ENCODE peak calls at places on chromosomes 13 and 19, in five cellular contexts. One of them, this sample, is unnamed. For H3K4me1, the result is how much of the 10 kb centered on the place peaks cover.

GRCh38 chr19:32580353-32580900 is 563 bp upstream of the PDCD5 start:
- ATAC-seq in upper lobe of left lung: peak
- ATAC-seq in HCT116: peak
- ATAC-seq in GM23338: peak
- ATAC-seq in Panc1: peak
- ATAC-seq in this sample: peak

GRCh38 chr13:26967119-26968038 is 204.2 kb downstream of the USP12 start:
- ATAC-seq in upper lobe of left lung: no peak
- ATAC-seq in HCT116: no peak
- ATAC-seq in GM23338: no peak
- ATAC-seq in Panc1: no peak
- ATAC-seq in this sample: no peak

GRCh38 chr13:22793598-22794134 is 387.1 kb upstream of the SGCG start:
- ATAC-seq in upper lobe of left lung: no peak
- ATAC-seq in HCT116: peak
- ATAC-seq in GM23338: peak
- ATAC-seq in Panc1: no peak
- ATAC-seq in this sample: no peak

GRCh38 chr13:48842316-48842715 is 133.4 kb upstream of the FNDC3A start:
- ATAC-seq in upper lobe of left lung: no peak
- ATAC-seq in HCT116: no peak
- ATAC-seq in GM23338: no peak
- ATAC-seq in Panc1: no peak
- ATAC-seq in this sample: no peak

GRCh38 chr13:48750588-48751383 is 97.1 kb downstream of the CYSLTR2 start:
- ATAC-seq in upper lobe of left lung: peak
- ATAC-seq in HCT116: no peak
- ATAC-seq in GM23338: no peak
- ATAC-seq in Panc1: no peak
- ATAC-seq in this sample: peak

GRCh38 chr19:6945733-6946132 is 58.4 kb downstream of the ADGRE1 start:
- ATAC-seq in upper lobe of left lung: no peak
- ATAC-seq in HCT116: no peak
- ATAC-seq in GM23338: no peak
- ATAC-seq in Panc1: no peak
- ATAC-seq in this sample: no peak

GRCh38 chr19:17520865-17521264 is 9.4 kb downstream of the PGLS start:
- ATAC-seq in upper lobe of left lung: no peak
- ATAC-seq in HCT116: no peak
- ATAC-seq in GM23338: peak
- ATAC-seq in Panc1: no peak
- ATAC-seq in this sample: no peak

GRCh38 chr19:57914517-57914916 is 1.9 kb downstream of the ZNF417 start:
- ATAC-seq in upper lobe of left lung: no peak
- ATAC-seq in HCT116: no peak
- ATAC-seq in GM23338: no peak
- ATAC-seq in Panc1: no peak
- ATAC-seq in this sample: no peak

GRCh38 chr19:9869008-9869617 is 34.0 kb downstream of the PIN1 start:
- ATAC-seq in upper lobe of left lung: no peak
- ATAC-seq in HCT116: no peak
- ATAC-seq in GM23338: no peak
- ATAC-seq in Panc1: no peak
- ATAC-seq in this sample: no peak

GRCh38 chr19:13850910-13851753 is 25.8 kb upstream of the NANOS3 start:
- ATAC-seq in upper lobe of left lung: peak
- ATAC-seq in HCT116: peak
- ATAC-seq in GM23338: no peak
- ATAC-seq in Panc1: peak
- ATAC-seq in this sample: peak

GRCh38 chr13:97328222-97328790 is 105.7 kb upstream of the RAP2A start:
- ATAC-seq in upper lobe of left lung: peak
- ATAC-seq in HCT116: peak
- ATAC-seq in GM23338: peak
- ATAC-seq in Panc1: peak
- ATAC-seq in this sample: peak

GRCh38 chr19:17686027-17686511 is 2.1 kb downstream of the UNC13A start:
- ATAC-seq in upper lobe of left lung: no peak
- ATAC-seq in HCT116: peak
- ATAC-seq in GM23338: peak
- ATAC-seq in Panc1: no peak
- ATAC-seq in this sample: no peak

GRCh38 chr19:10191347-10191746 is 3.4 kb downstream of the DNMT1 start:
- ATAC-seq in upper lobe of left lung: no peak
- ATAC-seq in HCT116: no peak
- ATAC-seq in GM23338: no peak
- ATAC-seq in Panc1: no peak
- ATAC-seq in this sample: peak

GRCh38 chr19:31312004-31312403 is 37.2 kb downstream of the TSHZ3 start:
- ATAC-seq in upper lobe of left lung: peak
- ATAC-seq in HCT116: no peak
- ATAC-seq in GM23338: no peak
- ATAC-seq in Panc1: no peak
- ATAC-seq in this sample: no peak

GRCh38 chr13:95388420-95389079 is 87.3 kb upstream of the ABCC4 start:
- ATAC-seq in upper lobe of left lung: no peak
- ATAC-seq in HCT116: no peak
- ATAC-seq in GM23338: no peak
- ATAC-seq in Panc1: no peak
- ATAC-seq in this sample: no peak

GRCh38 chr13:114115796-114116195 is 16.6 kb downstream of the RASA3 start:
- ATAC-seq in upper lobe of left lung: no peak
- ATAC-seq in HCT116: no peak
- ATAC-seq in GM23338: no peak
- ATAC-seq in Panc1: no peak
- ATAC-seq in this sample: no peak
- H3K4me1 ChIP-seq in upper lobe of left lung: under half
- H3K4me1 ChIP-seq in HCT116: under half
- H3K4me1 ChIP-seq in GM23338: under half
- H3K4me1 ChIP-seq in Panc1: half or more
- H3K4me1 ChIP-seq in this sample: under half

DNA sequence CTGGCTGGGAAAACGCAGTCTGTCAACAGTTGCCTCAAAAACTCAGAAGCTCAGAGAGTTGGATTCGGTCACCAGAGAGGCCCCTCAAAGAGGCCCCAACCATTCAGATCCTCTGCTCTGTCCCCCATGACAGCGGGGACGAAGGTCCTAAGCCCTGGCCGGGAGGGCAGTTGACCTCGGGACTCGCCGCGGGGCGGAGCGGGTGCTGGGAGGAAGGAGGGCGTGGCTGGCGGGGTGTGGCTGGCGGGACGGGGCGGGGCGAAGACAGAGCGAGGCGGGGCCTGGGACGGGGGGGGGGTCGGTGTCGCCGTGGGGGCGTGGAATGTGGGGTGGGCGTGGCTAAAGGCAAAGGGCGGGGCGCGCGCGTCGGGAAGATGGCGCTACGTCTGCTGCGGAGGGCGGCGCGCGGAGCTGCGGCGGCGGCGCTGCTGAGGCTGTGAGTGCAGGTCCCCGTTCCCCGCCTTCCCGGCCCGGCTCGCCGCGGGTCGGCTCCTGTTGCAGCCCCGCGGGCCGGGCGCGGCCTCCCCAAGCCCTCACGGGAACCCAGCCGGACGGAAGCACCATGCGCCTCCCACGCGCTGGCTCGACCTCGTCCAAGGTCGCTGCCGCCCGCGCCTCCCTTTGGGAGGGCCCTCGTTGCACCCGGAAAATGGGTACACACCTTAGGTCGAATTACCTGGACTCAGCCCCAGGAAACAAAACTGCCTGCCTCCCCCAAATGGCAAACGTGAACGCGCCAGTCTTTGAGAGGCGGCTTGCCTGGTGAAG is 105.2 kb downstream of the TM9SF2 start:
- ATAC-seq in upper lobe of left lung: peak
- ATAC-seq in HCT116: peak
- ATAC-seq in GM23338: peak
- ATAC-seq in Panc1: peak
- ATAC-seq in this sample: peak
- TF ChIP-seq POLR2AphosphoS5 in upper lobe of left lung: peak
- TF ChIP-seq POLR2AphosphoS5 in HCT116: peak
- TF ChIP-seq POLR2AphosphoS5 in GM23338: peak
- TF ChIP-seq POLR2AphosphoS5 in Panc1: peak
- TF ChIP-seq POLR2AphosphoS5 in this sample: peak

GRCh38 chr19:30028992-30029343 is 86.9 kb downstream of the URI1 start:
- ATAC-seq in upper lobe of left lung: no peak
- ATAC-seq in HCT116: no peak
- ATAC-seq in GM23338: no peak
- ATAC-seq in Panc1: no peak
- ATAC-seq in this sample: no peak
- H3K4me1 ChIP-seq in upper lobe of left lung: under half
- H3K4me1 ChIP-seq in HCT116: under half
- H3K4me1 ChIP-seq in GM23338: under half
- H3K4me1 ChIP-seq in Panc1: under half
- H3K4me1 ChIP-seq in this sample: under half

GRCh38 chr13:20105161-20105689 is 55.6 kb downstream of the GJA3 start:
- ATAC-seq in upper lobe of left lung: no peak
- ATAC-seq in HCT116: no peak
- ATAC-seq in GM23338: no peak
- ATAC-seq in Panc1: no peak
- ATAC-seq in this sample: no peak
- TF ChIP-seq POLR2AphosphoS5 in upper lobe of left lung: no peak
- TF ChIP-seq POLR2AphosphoS5 in HCT116: no peak
- TF ChIP-seq POLR2AphosphoS5 in GM23338: no peak
- TF ChIP-seq POLR2AphosphoS5 in Panc1: no peak
- TF ChIP-seq POLR2AphosphoS5 in this sample: no peak

GRCh38 chr13:42807236-42807635 is 25.9 kb downstream of the FAM216B start:
- ATAC-seq in upper lobe of left lung: no peak
- ATAC-seq in HCT116: no peak
- ATAC-seq in GM23338: no peak
- ATAC-seq in Panc1: no peak
- ATAC-seq in this sample: no peak

GRCh38 chr13:42807866-42808265 is 26.5 kb downstream of the FAM216B start:
- ATAC-seq in upper lobe of left lung: no peak
- ATAC-seq in HCT116: no peak
- ATAC-seq in GM23338: no peak
- ATAC-seq in Panc1: no peak
- ATAC-seq in this sample: no peak

GRCh38 chr13:42804244-42804868 is 23.0 kb downstream of the FAM216B start:
- ATAC-seq in upper lobe of left lung: no peak
- ATAC-seq in HCT116: no peak
- ATAC-seq in GM23338: no peak
- ATAC-seq in Panc1: no peak
- ATAC-seq in this sample: no peak

GRCh38 chr13:42812311-42812710 is 30.9 kb downstream of the FAM216B start:
- ATAC-seq in upper lobe of left lung: no peak
- ATAC-seq in HCT116: no peak
- ATAC-seq in GM23338: no peak
- ATAC-seq in Panc1: no peak
- ATAC-seq in this sample: no peak

DNA sequence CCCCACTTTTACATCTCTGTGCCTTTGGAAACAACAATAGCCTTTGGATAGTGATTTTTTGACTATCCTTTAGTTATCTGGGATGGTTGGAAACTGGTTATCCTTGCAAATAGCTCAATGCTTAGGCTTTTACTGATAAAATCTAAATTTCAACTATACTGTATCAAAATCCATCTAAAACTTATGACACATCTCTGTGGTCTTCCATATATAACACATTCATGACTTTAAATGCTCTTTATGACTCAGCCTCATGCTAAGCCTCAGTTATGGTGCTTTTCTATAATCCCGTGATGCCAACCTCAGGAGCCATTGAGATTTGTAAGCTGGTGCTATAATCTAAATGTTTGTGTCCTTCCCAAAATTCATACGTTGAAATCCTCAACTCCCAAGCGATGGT is 27.2 kb downstream of the FAM216B start:
- ATAC-seq in upper lobe of left lung: no peak
- ATAC-seq in HCT116: no peak
- ATAC-seq in GM23338: no peak
- ATAC-seq in Panc1: no peak
- ATAC-seq in this sample: no peak
- H3K4me1 ChIP-seq in upper lobe of left lung: under half
- H3K4me1 ChIP-seq in HCT116: under half
- H3K4me1 ChIP-seq in GM23338: under half
- H3K4me1 ChIP-seq in Panc1: under half
- H3K4me1 ChIP-seq in this sample: under half

GRCh38 chr13:110963554-110963970 is 48.7 kb upstream of the ANKRD10 start:
- ATAC-seq in upper lobe of left lung: no peak
- ATAC-seq in HCT116: no peak
- ATAC-seq in GM23338: no peak
- ATAC-seq in Panc1: no peak
- ATAC-seq in this sample: no peak

GRCh38 chr13:110964229-110965037 is 49.6 kb upstream of the ANKRD10 start:
- ATAC-seq in upper lobe of left lung: no peak
- ATAC-seq in HCT116: peak
- ATAC-seq in GM23338: no peak
- ATAC-seq in Panc1: no peak
- ATAC-seq in this sample: no peak

GRCh38 chr13:110965755-110966134 is 50.9 kb upstream of the ANKRD10 start:
- ATAC-seq in upper lobe of left lung: no peak
- ATAC-seq in HCT116: no peak
- ATAC-seq in GM23338: no peak
- ATAC-seq in Panc1: no peak
- ATAC-seq in this sample: no peak

GRCh38 chr13:110961959-110962358 is 47.1 kb upstream of the ANKRD10 start:
- ATAC-seq in upper lobe of left lung: no peak
- ATAC-seq in HCT116: no peak
- ATAC-seq in GM23338: no peak
- ATAC-seq in Panc1: no peak
- ATAC-seq in this sample: no peak

DNA sequence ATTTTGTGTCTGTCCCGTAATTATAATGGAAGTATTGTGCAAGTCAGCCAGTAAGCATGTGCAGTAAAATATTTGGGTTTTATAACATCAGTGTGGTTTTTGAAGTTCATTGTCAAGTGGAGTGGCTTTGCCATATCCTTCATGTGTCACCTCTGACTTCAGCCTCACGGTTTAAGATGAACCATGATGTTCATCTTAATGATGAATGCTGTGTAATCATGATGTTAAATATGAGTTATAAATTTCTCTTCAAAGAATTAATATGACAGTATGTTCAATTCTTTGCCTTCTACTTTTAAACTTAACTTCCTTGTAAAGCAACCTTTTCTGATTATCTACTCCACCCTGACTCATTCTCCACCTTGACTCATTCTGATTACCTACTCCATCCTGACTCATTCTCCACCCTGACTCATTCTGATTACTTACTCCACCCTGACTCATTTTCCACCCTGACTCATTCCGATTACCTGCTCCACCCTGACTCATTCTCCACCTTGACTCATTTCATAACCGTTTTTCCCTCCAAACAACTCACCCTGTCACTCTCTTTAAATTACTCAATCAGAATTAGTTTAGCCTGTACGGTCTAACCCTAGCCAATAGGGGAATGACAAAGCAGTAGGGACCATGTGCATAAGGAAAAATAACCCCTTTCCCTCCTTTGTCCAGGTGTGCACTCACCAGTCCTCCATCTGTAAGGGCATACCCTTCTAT is 50.3 kb upstream of the ANKRD10 start:
- ATAC-seq in upper lobe of left lung: no peak
- ATAC-seq in HCT116: peak
- ATAC-seq in GM23338: no peak
- ATAC-seq in Panc1: peak
- ATAC-seq in this sample: no peak
- TF ChIP-seq POLR2AphosphoS5 in upper lobe of left lung: no peak
- TF ChIP-seq POLR2AphosphoS5 in HCT116: peak
- TF ChIP-seq POLR2AphosphoS5 in GM23338: no peak
- TF ChIP-seq POLR2AphosphoS5 in Panc1: peak
- TF ChIP-seq POLR2AphosphoS5 in this sample: peak

This sample was measured in gastroesophageal sphincter.